ENCODE peak calls at places on chromosomes 6 and 20, in six cellular contexts. One of them, this sample, is unnamed.

GRCh38 chr20:62952373-62953166 is at the start of gene SLC17A9:
- DNase-seq in neuronal stem cell: no peak
- DNase-seq in H9: peak; percentile 87
- DNase-seq in hepatocyte: peak; percentile 91
- DNase-seq in psoas muscle: peak; percentile 74
- DNase-seq in RWPE1: no peak
- DNase-seq in this sample: no peak

GRCh38 chr6:135310291-135310690 is 129.2 kb downstream of the MYB start:
- DNase-seq in RWPE1: no peak
- DNase-seq in neuronal stem cell: no peak
- DNase-seq in H9: no peak
- DNase-seq in psoas muscle: no peak
- DNase-seq in hepatocyte: no peak
- DNase-seq in this sample: no peak

GRCh38 chr20:20561841-20562240 is 150.6 kb downstream of the RALGAPA2 start:
- DNase-seq in neuronal stem cell: no peak
- DNase-seq in RWPE1: no peak
- DNase-seq in hepatocyte: no peak
- DNase-seq in psoas muscle: no peak
- DNase-seq in H9: no peak
- DNase-seq in this sample: no peak

GRCh38 chr20:6055161-6055783 is 1.4 kb upstream of the LRRN4 start:
- DNase-seq in H9: no peak
- DNase-seq in neuronal stem cell: no peak
- DNase-seq in RWPE1: no peak
- DNase-seq in psoas muscle: no peak
- DNase-seq in hepatocyte: no peak
- DNase-seq in this sample: no peak

GRCh38 chr20:45919951-45920794 is 8.2 kb upstream of the PLTP start:
- DNase-seq in RWPE1: no peak
- DNase-seq in neuronal stem cell: no peak
- DNase-seq in psoas muscle: no peak
- DNase-seq in H9: no peak
- DNase-seq in hepatocyte: no peak
- DNase-seq in this sample: peak; percentile 60

GRCh38 chr20:36344517-36345132 is 38.5 kb downstream of the DLGAP4 start:
- DNase-seq in RWPE1: peak; percentile 89
- DNase-seq in H9: peak; percentile 82
- DNase-seq in neuronal stem cell: peak; percentile 81
- DNase-seq in hepatocyte: peak; percentile 85
- DNase-seq in psoas muscle: no peak
- DNase-seq in this sample: peak; percentile 52

GRCh38 chr6:38493929-38494547 is 145.7 kb downstream of the BTBD9 start:
- DNase-seq in neuronal stem cell: peak; percentile 85
- DNase-seq in H9: peak; percentile 70
- DNase-seq in hepatocyte: peak; percentile 76
- DNase-seq in RWPE1: peak; percentile 30
- DNase-seq in psoas muscle: peak; percentile 57
- DNase-seq in this sample: peak; percentile 70

GRCh38 chr20:45077559-45077958 is 23.4 kb downstream of the KCNS1 start:
- DNase-seq in psoas muscle: no peak
- DNase-seq in hepatocyte: no peak
- DNase-seq in H9: no peak
- DNase-seq in RWPE1: no peak
- DNase-seq in neuronal stem cell: no peak
- DNase-seq in this sample: no peak

GRCh38 chr6:31541059-31541657 is 645 bp downstream of the DDX39B start:
- DNase-seq in psoas muscle: no peak
- DNase-seq in neuronal stem cell: peak; percentile 29
- DNase-seq in hepatocyte: peak; percentile 74
- DNase-seq in RWPE1: peak; percentile 42
- DNase-seq in H9: no peak
- DNase-seq in this sample: peak; percentile 58

GRCh38 chr6:69624944-69625343 is 171.9 kb downstream of the LMBRD1 start:
- DNase-seq in RWPE1: no peak
- DNase-seq in hepatocyte: no peak
- DNase-seq in H9: no peak
- DNase-seq in neuronal stem cell: no peak
- DNase-seq in psoas muscle: no peak
- DNase-seq in this sample: no peak

GRCh38 chr20:24693466-24694156 is 224.2 kb downstream of the SYNDIG1 start:
- DNase-seq in psoas muscle: no peak
- DNase-seq in hepatocyte: no peak
- DNase-seq in neuronal stem cell: no peak
- DNase-seq in H9: peak; percentile 10
- DNase-seq in RWPE1: no peak
- DNase-seq in this sample: peak; percentile 1

GRCh38 chr20:59013959-59014608 is 5.1 kb upstream of the TUBB1 start:
- DNase-seq in RWPE1: no peak
- DNase-seq in hepatocyte: no peak
- DNase-seq in H9: no peak
- DNase-seq in psoas muscle: no peak
- DNase-seq in neuronal stem cell: no peak
- DNase-seq in this sample: no peak

GRCh38 chr6:129521946-129522345 is 188.0 kb downstream of the ARHGAP18 start:
- DNase-seq in hepatocyte: no peak
- DNase-seq in neuronal stem cell: no peak
- DNase-seq in H9: no peak
- DNase-seq in RWPE1: peak; percentile 10
- DNase-seq in psoas muscle: no peak
- DNase-seq in this sample: no peak

GRCh38 chr6:18004256-18004985 is 17.0 kb upstream of the KIF13A start:
- DNase-seq in hepatocyte: no peak
- DNase-seq in psoas muscle: no peak
- DNase-seq in H9: no peak
- DNase-seq in RWPE1: no peak
- DNase-seq in neuronal stem cell: no peak
- DNase-seq in this sample: no peak

GRCh38 chr6:17998003-17998402 is 10.6 kb upstream of the KIF13A start:
- DNase-seq in H9: no peak
- DNase-seq in RWPE1: no peak
- DNase-seq in neuronal stem cell: no peak
- DNase-seq in psoas muscle: no peak
- DNase-seq in hepatocyte: no peak
- DNase-seq in this sample: no peak

GRCh38 chr6:17995414-17995813 is 8.0 kb upstream of the KIF13A start:
- DNase-seq in hepatocyte: no peak
- DNase-seq in H9: peak; percentile 8
- DNase-seq in neuronal stem cell: no peak
- DNase-seq in RWPE1: no peak
- DNase-seq in psoas muscle: no peak
- DNase-seq in this sample: no peak

GRCh38 chr6:17998442-17998841 is 11.0 kb upstream of the KIF13A start:
- DNase-seq in neuronal stem cell: no peak
- DNase-seq in psoas muscle: no peak
- DNase-seq in hepatocyte: no peak
- DNase-seq in RWPE1: no peak
- DNase-seq in H9: no peak
- DNase-seq in this sample: no peak

GRCh38 chr6:17999430-17999829 is 12.0 kb upstream of the KIF13A start:
- DNase-seq in hepatocyte: no peak
- DNase-seq in neuronal stem cell: no peak
- DNase-seq in psoas muscle: no peak
- DNase-seq in H9: no peak
- DNase-seq in RWPE1: no peak
- DNase-seq in this sample: no peak
- H3K27ac ChIP-seq in hepatocyte: no peak overlapping the region
- H3K27ac ChIP-seq in neuronal stem cell: no peak overlapping the region
- H3K27ac ChIP-seq in psoas muscle: no peak overlapping the region
- H3K27ac ChIP-seq in H9: no peak overlapping the region
- H3K27ac ChIP-seq in RWPE1: no peak overlapping the region
- H3K27ac ChIP-seq in this sample: no peak overlapping the region

GRCh38 chr6:141267420-141267819 is 865.3 kb upstream of the GJE1 start:
- DNase-seq in RWPE1: no peak
- DNase-seq in psoas muscle: no peak
- DNase-seq in neuronal stem cell: no peak
- DNase-seq in hepatocyte: no peak
- DNase-seq in H9: no peak
- DNase-seq in this sample: no peak

GRCh38 chr6:141261672-141262060 is 871.1 kb upstream of the GJE1 start:
- DNase-seq in neuronal stem cell: no peak
- DNase-seq in RWPE1: no peak
- DNase-seq in hepatocyte: no peak
- DNase-seq in psoas muscle: no peak
- DNase-seq in H9: no peak
- DNase-seq in this sample: no peak

GRCh38 chr6:141261016-141261671 is 871.6 kb upstream of the GJE1 start:
- DNase-seq in psoas muscle: no peak
- DNase-seq in neuronal stem cell: no peak
- DNase-seq in H9: no peak
- DNase-seq in RWPE1: no peak
- DNase-seq in hepatocyte: peak; percentile 5
- DNase-seq in this sample: peak; percentile 33

GRCh38 chr6:141265748-141266647 is 866.7 kb upstream of the GJE1 start:
- DNase-seq in H9: no peak
- DNase-seq in RWPE1: no peak
- DNase-seq in neuronal stem cell: no peak
- DNase-seq in hepatocyte: no peak
- DNase-seq in psoas muscle: no peak
- DNase-seq in this sample: no peak

GRCh38 chr6:141264101-141264500 is 868.6 kb upstream of the GJE1 start:
- DNase-seq in RWPE1: no peak
- DNase-seq in hepatocyte: no peak
- DNase-seq in neuronal stem cell: no peak
- DNase-seq in H9: no peak
- DNase-seq in psoas muscle: no peak
- DNase-seq in this sample: no peak
- H3K27ac ChIP-seq in RWPE1: no peak overlapping the region
- H3K27ac ChIP-seq in hepatocyte: no peak overlapping the region
- H3K27ac ChIP-seq in neuronal stem cell: no peak overlapping the region
- H3K27ac ChIP-seq in H9: no peak overlapping the region
- H3K27ac ChIP-seq in psoas muscle: no peak overlapping the region
- H3K27ac ChIP-seq in this sample: no peak overlapping the region

DNA sequence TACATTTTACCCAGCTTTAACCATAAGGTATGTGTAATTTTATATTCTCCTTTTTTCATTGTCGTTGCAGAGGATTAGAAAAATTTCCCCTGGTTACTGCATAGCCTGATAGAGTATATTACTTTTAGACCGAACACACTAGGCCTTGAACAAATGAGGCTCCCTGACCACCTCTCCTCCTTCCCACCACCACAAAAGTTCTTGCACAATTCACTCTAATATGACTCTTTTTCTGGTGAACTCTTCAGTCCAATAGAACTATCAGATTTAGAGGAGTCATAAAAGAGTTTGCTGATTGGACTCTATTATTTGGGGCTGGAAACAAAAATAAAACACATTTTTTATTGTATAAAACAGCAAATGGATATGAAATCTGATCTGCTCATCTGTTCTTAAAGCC is 83.7 kb downstream of the CD164 start:
- DNase-seq in H9: no peak
- DNase-seq in psoas muscle: no peak
- DNase-seq in hepatocyte: no peak
- DNase-seq in RWPE1: no peak
- DNase-seq in neuronal stem cell: no peak
- DNase-seq in this sample: no peak
- H3K27ac ChIP-seq in H9: no peak overlapping the region
- H3K27ac ChIP-seq in psoas muscle: peak overlapping the region; percentile 89
- H3K27ac ChIP-seq in hepatocyte: no peak overlapping the region
- H3K27ac ChIP-seq in RWPE1: no peak overlapping the region
- H3K27ac ChIP-seq in neuronal stem cell: no peak overlapping the region
- H3K27ac ChIP-seq in this sample: peak overlapping the region; percentile 79

GRCh38 chr6:159128978-159129377 is 40.2 kb upstream of the FNDC1 start:
- DNase-seq in hepatocyte: no peak
- DNase-seq in RWPE1: no peak
- DNase-seq in H9: no peak
- DNase-seq in psoas muscle: no peak
- DNase-seq in neuronal stem cell: no peak
- DNase-seq in this sample: no peak

GRCh38 chr6:159127701-159128100 is 41.5 kb upstream of the FNDC1 start:
- DNase-seq in hepatocyte: no peak
- DNase-seq in RWPE1: no peak
- DNase-seq in psoas muscle: no peak
- DNase-seq in H9: no peak
- DNase-seq in neuronal stem cell: no peak
- DNase-seq in this sample: no peak

GRCh38 chr6:159125014-159125609 is 44.1 kb upstream of the FNDC1 start:
- DNase-seq in neuronal stem cell: no peak
- DNase-seq in H9: no peak
- DNase-seq in hepatocyte: no peak
- DNase-seq in psoas muscle: no peak
- DNase-seq in RWPE1: no peak
- DNase-seq in this sample: no peak

GRCh38 chr6:159125977-159126376 is 43.2 kb upstream of the FNDC1 start:
- DNase-seq in neuronal stem cell: no peak
- DNase-seq in H9: no peak
- DNase-seq in psoas muscle: peak; percentile 70
- DNase-seq in RWPE1: no peak
- DNase-seq in hepatocyte: no peak
- DNase-seq in this sample: peak; percentile 68

DNA sequence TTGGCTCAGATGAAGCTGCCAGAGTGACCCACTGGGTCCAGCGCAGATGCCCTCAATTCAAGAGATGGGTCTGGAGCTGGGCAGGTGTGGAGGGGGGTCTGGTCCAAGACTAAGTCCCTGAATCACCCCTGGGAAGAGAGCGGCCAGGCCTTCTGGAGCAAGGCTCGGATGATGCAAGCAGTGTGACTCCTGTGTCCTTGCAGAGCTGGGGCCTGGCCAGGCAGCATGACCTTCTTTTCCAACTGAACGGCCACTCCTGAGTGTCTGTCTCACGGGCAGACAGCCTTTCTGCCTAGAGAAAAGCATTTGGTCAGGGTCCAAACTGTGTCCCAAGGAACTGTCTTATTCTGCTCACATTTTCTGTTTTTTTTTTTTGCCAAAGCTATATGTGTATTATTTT is 42.6 kb upstream of the FNDC1 start:
- DNase-seq in RWPE1: no peak
- DNase-seq in H9: no peak
- DNase-seq in psoas muscle: peak; percentile 71
- DNase-seq in neuronal stem cell: no peak
- DNase-seq in hepatocyte: no peak
- DNase-seq in this sample: peak; percentile 69
- H3K27ac ChIP-seq in RWPE1: no peak overlapping the region
- H3K27ac ChIP-seq in H9: no peak overlapping the region
- H3K27ac ChIP-seq in psoas muscle: peak overlapping the region; percentile 78
- H3K27ac ChIP-seq in neuronal stem cell: no peak overlapping the region
- H3K27ac ChIP-seq in hepatocyte: no peak overlapping the region
- H3K27ac ChIP-seq in this sample: peak overlapping the region; percentile 85

GRCh38 chr6:111736005-111736607 is 130.4 kb upstream of the TRAF3IP2 start:
- DNase-seq in H9: no peak
- DNase-seq in RWPE1: no peak
- DNase-seq in psoas muscle: no peak
- DNase-seq in neuronal stem cell: no peak
- DNase-seq in hepatocyte: no peak
- DNase-seq in this sample: no peak
- H3K27ac ChIP-seq in H9: no peak overlapping the region
- H3K27ac ChIP-seq in RWPE1: no peak overlapping the region
- H3K27ac ChIP-seq in psoas muscle: no peak overlapping the region
- H3K27ac ChIP-seq in neuronal stem cell: no peak overlapping the region
- H3K27ac ChIP-seq in hepatocyte: no peak overlapping the region
- H3K27ac ChIP-seq in this sample: no peak overlapping the region